ENCODE peak calls at places on chromosome 9, in eight cellular contexts. W is upper lobe of left lung, P is HepG2, K is tibial nerve, H is ovary, Y is A549, B is stomach, O is SK-N-SH. S is an unnamed sample. For H3K4me1, the result is how much of the 10 kb centered on the place peaks cover.

GRCh38 chr9:72948906-72949582 is 3.8 kb downstream of the ALDH1A1 start:
- DNase-seq in W (no peak), P (no peak), K (no peak), H (no peak), Y (peak), B (no peak), O (no peak), S (no peak)

GRCh38 chr9:105413486-105414068 is 34.3 kb upstream of the FSD1L start:
- DNase-seq in W (peak), P (peak), K (peak), H (no peak), Y (peak), B (no peak), O (peak), S (peak)

GRCh38 chr9:503881-504852 is 289.5 kb downstream of the DOCK8 start:
- DNase-seq in W (peak), P (peak), K (peak), H (peak), Y (peak), B (peak), O (peak), S (peak)

GRCh38 chr9:132731230-132731629 is 61.0 kb downstream of the GTF3C4 start:
- DNase-seq in W (peak), P (no peak), K (no peak), H (no peak), Y (no peak), B (no peak), O (no peak), S (peak)

GRCh38 chr9:124353811-124354274 is 61.4 kb downstream of the PSMB7 start:
- DNase-seq in W (peak), P (no peak), K (no peak), H (no peak), Y (peak), B (no peak), O (no peak), S (no peak)

GRCh38 chr9:12065050-12065449 is 628.1 kb upstream of the TYRP1 start:
- DNase-seq in W (no peak), P (no peak), K (no peak), H (no peak), Y (no peak), B (no peak), O (no peak), S (no peak)

GRCh38 chr9:12403721-12404120 is 289.5 kb upstream of the TYRP1 start:
- DNase-seq in W (no peak), P (no peak), K (no peak), H (no peak), Y (no peak), B (no peak), O (no peak), S (no peak)

GRCh38 chr9:18543406-18543965 is 69.5 kb downstream of the ADAMTSL1 start:
- DNase-seq in W (no peak), P (no peak), K (no peak), H (no peak), Y (no peak), B (no peak), O (peak), S (no peak)

GRCh38 chr9:120477534-120478001 is 102.4 kb downstream of the CDK5RAP2 start:
- DNase-seq in W (peak), P (peak), K (peak), H (peak), Y (peak), B (peak), O (peak), S (peak)

GRCh38 chr9:131420913-131421312 is 27.0 kb downstream of the PRRC2B start:
- DNase-seq in W (peak), P (peak), K (no peak), H (no peak), Y (peak), B (no peak), O (peak), S (no peak)

GRCh38 chr9:120383999-120384924 is 195.7 kb downstream of the CDK5RAP2 start:
- DNase-seq in W (peak), P (peak), K (no peak), H (no peak), Y (no peak), B (peak), O (peak), S (peak)

GRCh38 chr9:116468369-116468768 is 218.7 kb upstream of the TRIM32 start:
- DNase-seq in W (no peak), P (no peak), K (no peak), H (no peak), Y (no peak), B (no peak), O (no peak), S (no peak)

GRCh38 chr9:87793292-87793691 is 67.4 kb downstream of the CTSL start:
- DNase-seq in W (peak), P (peak), K (peak), H (no peak), Y (peak), B (no peak), O (no peak), S (no peak)

GRCh38 chr9:95270790-95271189 is 46.7 kb downstream of the FANCC start:
- DNase-seq in W (no peak), P (no peak), K (no peak), H (no peak), Y (no peak), B (no peak), O (no peak), S (no peak)

GRCh38 chr9:112809351-112809848 is 58.8 kb downstream of the SNX30 start:
- DNase-seq in W (no peak), P (no peak), K (no peak), H (no peak), Y (no peak), B (no peak), O (no peak), S (no peak)

GRCh38 chr9:130271473-130271872 is 5.9 kb downstream of the HMCN2 start:
- DNase-seq in W (no peak), P (no peak), K (no peak), H (no peak), Y (no peak), B (no peak), O (no peak), S (no peak)

GRCh38 chr9:136876476-136876875 is 9.8 kb upstream of the TRAF2 start:
- DNase-seq in W (no peak), P (no peak), K (no peak), H (no peak), Y (no peak), B (no peak), O (no peak), S (no peak)

GRCh38 chr9:106886111-106887046 is 23.4 kb downstream of the ZNF462 start:
- DNase-seq in W (no peak), P (no peak), K (no peak), H (no peak), Y (no peak), B (no peak), O (no peak), S (no peak)

GRCh38 chr9:120710110-120710981 is 3.9 kb downstream of the MEGF9 start:
- DNase-seq in W (no peak), P (peak), K (no peak), H (no peak), Y (peak), B (no peak), O (peak), S (no peak)

GRCh38 chr9:116243708-116244107 is 90.1 kb downstream of the PAPPA start:
- DNase-seq in W (no peak), P (no peak), K (no peak), H (no peak), Y (no peak), B (no peak), O (no peak), S (no peak)

GRCh38 chr9:118961857-118962256 is 407.4 kb downstream of the BRINP1 start:
- DNase-seq in W (no peak), P (no peak), K (no peak), H (no peak), Y (peak), B (no peak), O (no peak), S (no peak)

DNA sequence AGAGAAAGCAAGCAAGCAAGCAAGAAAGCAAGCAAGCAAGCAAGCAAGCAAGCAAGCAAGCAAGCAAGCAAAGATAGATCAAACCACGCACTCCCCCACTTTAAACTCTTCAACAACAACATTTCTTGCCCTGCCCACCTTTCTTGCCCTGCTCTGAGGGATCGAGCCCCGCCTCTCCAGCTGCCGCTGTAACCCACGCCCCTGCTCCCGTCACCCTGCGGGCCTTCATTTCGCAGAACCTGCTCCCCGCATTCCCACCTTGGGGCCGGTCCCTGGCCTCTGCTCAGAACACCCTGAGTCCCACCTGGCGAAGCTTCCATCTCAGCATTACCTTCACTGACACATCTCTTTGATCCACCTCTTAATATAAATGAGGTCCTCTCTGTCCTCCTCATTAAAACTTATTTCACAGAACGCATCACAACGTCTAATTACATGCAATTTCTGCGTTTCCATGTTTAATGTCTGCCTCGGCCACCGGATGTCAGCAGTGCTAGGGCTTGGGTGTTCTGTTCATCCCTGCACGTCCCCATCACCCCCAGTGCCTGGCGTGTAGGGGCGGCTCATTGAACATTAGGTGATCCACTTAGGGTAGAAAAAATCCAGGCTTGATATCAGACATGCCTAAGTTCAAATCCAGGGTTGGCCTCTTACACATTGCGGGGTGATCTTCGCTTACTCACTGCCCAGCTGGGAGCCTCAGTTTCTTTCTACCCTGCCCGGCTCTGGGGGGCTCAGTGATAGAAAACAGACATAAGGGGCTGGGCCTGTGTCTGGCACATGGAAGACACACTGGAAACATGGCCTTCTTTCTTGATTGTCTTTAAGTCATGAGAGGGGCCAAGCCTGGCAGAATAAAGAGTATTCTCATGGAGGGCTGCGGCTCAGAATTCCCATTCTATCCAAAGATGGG is 187.6 kb downstream of the DAB2IP start:
- DNase-seq in W (peak), P (no peak), K (no peak), H (no peak), Y (no peak), B (peak), O (no peak), S (no peak)
- TF ChIP-seq CTCF in W (no peak), P (peak), K (no peak), H (no peak), Y (no peak), B (no peak), O (peak), S (no peak)

DNA sequence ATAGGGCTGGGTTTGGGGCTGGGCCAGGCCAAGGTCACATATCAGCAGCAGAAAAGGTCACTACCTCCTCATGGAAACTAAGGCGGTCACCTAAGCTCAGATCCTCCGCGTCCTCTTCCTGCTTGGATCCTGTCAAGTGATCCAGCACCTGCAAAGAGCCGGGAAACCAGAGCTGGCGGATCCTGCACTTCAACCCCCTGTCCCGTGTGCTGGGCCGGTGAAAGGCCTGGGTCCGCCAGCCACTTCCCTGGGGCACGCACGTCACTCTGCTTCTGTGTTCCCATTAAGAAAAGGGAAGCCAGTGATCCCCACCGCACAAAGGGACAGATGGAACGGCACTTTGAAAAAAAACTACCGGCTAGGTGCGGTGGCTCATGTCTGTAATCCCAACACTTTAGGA is 61.3 kb upstream of the STXBP1 start:
- DNase-seq in W (peak), P (no peak), K (no peak), H (no peak), Y (no peak), B (peak), O (no peak), S (peak)
- H3K4me1 ChIP-seq in W (half or more), P (half or more), K (half or more), H (under half), Y (half or more), B (half or more), O (under half), S (half or more)

GRCh38 chr9:70998962-70999361 is 122.5 kb downstream of the TRPM3 start:
- DNase-seq in W (no peak), P (no peak), K (no peak), H (no peak), Y (no peak), B (no peak), O (no peak), S (no peak)

GRCh38 chr9:71005456-71005855 is 116.0 kb downstream of the TRPM3 start:
- DNase-seq in W (no peak), P (no peak), K (no peak), H (no peak), Y (no peak), B (no peak), O (no peak), S (no peak)

GRCh38 chr9:71001780-71002386 is 119.5 kb downstream of the TRPM3 start:
- DNase-seq in W (peak), P (peak), K (no peak), H (no peak), Y (peak), B (peak), O (peak), S (peak)

GRCh38 chr9:71003346-71003745 is 118.1 kb downstream of the TRPM3 start:
- DNase-seq in W (no peak), P (no peak), K (no peak), H (no peak), Y (no peak), B (no peak), O (no peak), S (no peak)

GRCh38 chr9:71004196-71004595 is 117.2 kb downstream of the TRPM3 start:
- DNase-seq in W (no peak), P (no peak), K (no peak), H (no peak), Y (no peak), B (no peak), O (no peak), S (no peak)
- TF ChIP-seq EP300 in W (no peak), P (no peak), K (no peak), H (no peak), Y (no peak), B (no peak), O (no peak), S (no peak)

GRCh38 chr9:97906236-97906831 is 16.0 kb downstream of the TRMO start:
- DNase-seq in W (peak), P (no peak), K (no peak), H (no peak), Y (no peak), B (no peak), O (no peak), S (no peak)

GRCh38 chr9:97905228-97905627 is 17.1 kb downstream of the TRMO start:
- DNase-seq in W (no peak), P (no peak), K (no peak), H (no peak), Y (no peak), B (no peak), O (no peak), S (no peak)

GRCh38 chr9:97907051-97907450 is 15.2 kb downstream of the TRMO start:
- DNase-seq in W (peak), P (no peak), K (no peak), H (no peak), Y (no peak), B (no peak), O (no peak), S (no peak)

GRCh38 chr9:97908736-97909135 is 13.6 kb downstream of the TRMO start:
- DNase-seq in W (peak), P (no peak), K (no peak), H (no peak), Y (no peak), B (no peak), O (no peak), S (no peak)

GRCh38 chr9:97907632-97908031 is 14.7 kb downstream of the TRMO start:
- DNase-seq in W (peak), P (no peak), K (no peak), H (no peak), Y (no peak), B (no peak), O (no peak), S (no peak)
- TF ChIP-seq CTCF in W (no peak), P (no peak), K (no peak), H (no peak), Y (no peak), B (no peak), O (no peak), S (no peak)

S was measured in transverse colon.